ENCODE peak calls at places on chromosomes 2 and 18, in five cellular contexts. C, I, M, Y and K are unnamed samples. For H3K4me1, the result is how much of the 10 kb centered on the place peaks cover.

GRCh38 chr2:175872716-175873115 is 129.4 kb downstream of the LNPK start:
- DNase-seq in C (peak), I (no peak), M (no peak), Y (no peak), K (no peak)

GRCh38 chr2:96414161-96414713 is 78.7 kb downstream of the NCAPH start:
- DNase-seq in C (no peak), I (no peak), M (no peak), Y (no peak), K (no peak)

GRCh38 chr2:240628507-240629418 is 3.5 kb downstream of the GPR35 start:
- DNase-seq in C (no peak), I (no peak), M (peak), Y (no peak), K (no peak)

GRCh38 chr18:46622999-46623398 is 34.0 kb downstream of the LOXHD1 start:
- DNase-seq in C (peak), I (no peak), M (no peak), Y (peak), K (no peak)

GRCh38 chr2:126793885-126794613 is 104.6 kb upstream of the TEX51 start:
- DNase-seq in C (no peak), I (no peak), M (no peak), Y (no peak), K (no peak)

GRCh38 chr18:39305756-39306155 is 1740.2 kb upstream of the CELF4 start:
- DNase-seq in C (no peak), I (no peak), M (no peak), Y (no peak), K (no peak)

GRCh38 chr2:65277791-65278449 is 50.3 kb downstream of the ACTR2 start:
- DNase-seq in C (peak), I (peak), M (no peak), Y (no peak), K (no peak)

GRCh38 chr2:43305537-43305936 is 79.1 kb upstream of the ZFP36L2 start:
- DNase-seq in C (no peak), I (peak), M (peak), Y (peak), K (no peak)

GRCh38 chr2:127149384-127149783 is 42.4 kb upstream of the BIN1 start:
- DNase-seq in C (peak), I (no peak), M (no peak), Y (peak), K (peak)

GRCh38 chr2:127637236-127637630 is 8.7 kb upstream of the GPR17 start:
- DNase-seq in C (no peak), I (no peak), M (no peak), Y (no peak), K (no peak)

GRCh38 chr2:109103286-109103685 is 25.7 kb upstream of the SH3RF3 start:
- DNase-seq in C (no peak), I (no peak), M (no peak), Y (no peak), K (no peak)

GRCh38 chr2:8281950-8282857 is 399.7 kb upstream of the ID2 start:
- DNase-seq in C (no peak), I (no peak), M (no peak), Y (no peak), K (no peak)

GRCh38 chr18:3041857-3042256 is 28.9 kb upstream of the LPIN2 start:
- DNase-seq in C (no peak), I (no peak), M (no peak), Y (no peak), K (no peak)

GRCh38 chr2:192190474-192190873 is 4.3 kb downstream of the TMEFF2 start:
- DNase-seq in C (peak), I (no peak), M (no peak), Y (peak), K (no peak)

GRCh38 chr2:162072976-162073775 is 839 bp downstream of the DPP4 start:
- DNase-seq in C (peak), I (peak), M (no peak), Y (no peak), K (peak)

GRCh38 chr2:40658917-40659316 is 207.0 kb upstream of the SLC8A1 start:
- DNase-seq in C (peak), I (no peak), M (no peak), Y (peak), K (no peak)

GRCh38 chr2:222142027-222142426 is 156.8 kb downstream of the PAX3 start:
- DNase-seq in C (no peak), I (no peak), M (no peak), Y (no peak), K (no peak)

GRCh38 chr2:134694411-134694810 is 24.4 kb downstream of the TMEM163 start:
- DNase-seq in C (no peak), I (no peak), M (no peak), Y (no peak), K (no peak)

GRCh38 chr2:27703638-27704341 is 40.1 kb downstream of the SLC4A1AP start:
- DNase-seq in C (peak), I (peak), M (peak), Y (peak), K (peak)

GRCh38 chr2:187982668-187983067 is 309.0 kb upstream of the GULP1 start:
- DNase-seq in C (peak), I (peak), M (no peak), Y (peak), K (no peak)

GRCh38 chr2:8622924-8623465 is 58.9 kb upstream of the ID2 start:
- DNase-seq in C (no peak), I (no peak), M (no peak), Y (no peak), K (peak)

GRCh38 chr2:203740741-203741363 is 34.4 kb downstream of the CD28 start:
- DNase-seq in C (peak), I (no peak), M (no peak), Y (no peak), K (no peak)

GRCh38 chr2:39642054-39642742 is 23.5 kb upstream of the TMEM178A start:
- DNase-seq in C (peak), I (peak), M (no peak), Y (peak), K (peak)

GRCh38 chr2:128841803-128842202 is 523.1 kb upstream of the HS6ST1 start:
- DNase-seq in C (no peak), I (no peak), M (no peak), Y (no peak), K (no peak)

GRCh38 chr2:104434363-104434792 is 419.5 kb upstream of the POU3F3 start:
- DNase-seq in C (no peak), I (no peak), M (no peak), Y (no peak), K (no peak)

GRCh38 chr2:120596191-120596781 is 139.4 kb upstream of the GLI2 start:
- DNase-seq in C (no peak), I (no peak), M (peak), Y (peak), K (no peak)

GRCh38 chr18:48335829-48336228 is 73.4 kb downstream of the ZBTB7C start:
- DNase-seq in C (no peak), I (no peak), M (peak), Y (no peak), K (no peak)

GRCh38 chr2:165587335-165587938 is 117.9 kb downstream of the CSRNP3 start:
- DNase-seq in C (no peak), I (no peak), M (no peak), Y (no peak), K (no peak)

GRCh38 chr2:163405298-163405697 is 330.5 kb downstream of the FIGN start:
- DNase-seq in C (no peak), I (no peak), M (no peak), Y (no peak), K (no peak)

GRCh38 chr2:28606986-28607441 is 111.2 kb downstream of the PLB1 start:
- DNase-seq in C (peak), I (no peak), M (no peak), Y (no peak), K (peak)

GRCh38 chr2:147632193-147632592 is 212.6 kb upstream of the ACVR2A start:
- DNase-seq in C (no peak), I (peak), M (no peak), Y (peak), K (no peak)

GRCh38 chr18:58054041-58054733 is 10.2 kb downstream of the NEDD4L start:
- DNase-seq in C (peak), I (no peak), M (no peak), Y (peak), K (peak)

GRCh38 chr2:150718280-150718679 is 230.8 kb upstream of the RND3 start:
- DNase-seq in C (no peak), I (no peak), M (no peak), Y (no peak), K (no peak)

GRCh38 chr18:48815581-48816324 is 135.0 kb downstream of the SMAD7 start:
- DNase-seq in C (peak), I (no peak), M (peak), Y (no peak), K (no peak)

GRCh38 chr2:112001136-112001764 is 53.8 kb upstream of the TMEM87B start:
- DNase-seq in C (no peak), I (no peak), M (no peak), Y (peak), K (no peak)

GRCh38 chr2:219010162-219010756 is 17.0 kb upstream of the CRYBA2 start:
- DNase-seq in C (no peak), I (no peak), M (no peak), Y (no peak), K (no peak)

DNA sequence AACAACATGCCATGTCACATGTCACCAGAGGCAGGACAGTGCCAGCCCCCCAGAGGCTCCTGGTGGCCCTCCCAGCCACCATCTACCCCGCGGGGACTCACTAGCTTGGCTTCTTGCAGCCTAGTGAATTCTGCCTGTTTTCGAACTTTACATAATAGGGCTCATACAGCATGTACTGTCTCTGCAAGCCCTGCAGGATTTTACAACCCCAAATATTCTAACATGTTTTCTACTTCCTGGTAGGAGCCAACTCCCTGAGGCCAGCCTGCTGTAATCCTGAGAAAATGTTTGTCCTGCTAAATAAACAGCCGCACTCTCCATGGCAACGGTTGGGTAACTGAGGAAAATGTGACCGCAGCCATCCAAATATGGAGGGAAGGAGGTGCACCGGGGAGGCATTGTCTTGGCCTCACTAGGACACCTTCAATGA is 2.7 kb downstream of the PER2 start:
- DNase-seq in C (peak), I (peak), M (peak), Y (peak), K (peak)
- H3K27ac ChIP-seq in C (peak), I (peak), M (peak), Y (no peak), K (peak)

GRCh38 chr2:154587739-154588138 is 110.8 kb upstream of the KCNJ3 start:
- DNase-seq in C (no peak), I (no peak), M (no peak), Y (no peak), K (no peak)
- H3K4me1 ChIP-seq in C (under half), I (under half), M (under half), Y (under half), K (under half)

GRCh38 chr2:231642631-231643493 is 50.2 kb downstream of the TEX44 start:
- DNase-seq in C (peak), I (peak), M (peak), Y (peak), K (peak)
- H3K4me3 ChIP-seq in C (no peak), I (no peak), M (peak), Y (no peak), K (no peak)

DNA sequence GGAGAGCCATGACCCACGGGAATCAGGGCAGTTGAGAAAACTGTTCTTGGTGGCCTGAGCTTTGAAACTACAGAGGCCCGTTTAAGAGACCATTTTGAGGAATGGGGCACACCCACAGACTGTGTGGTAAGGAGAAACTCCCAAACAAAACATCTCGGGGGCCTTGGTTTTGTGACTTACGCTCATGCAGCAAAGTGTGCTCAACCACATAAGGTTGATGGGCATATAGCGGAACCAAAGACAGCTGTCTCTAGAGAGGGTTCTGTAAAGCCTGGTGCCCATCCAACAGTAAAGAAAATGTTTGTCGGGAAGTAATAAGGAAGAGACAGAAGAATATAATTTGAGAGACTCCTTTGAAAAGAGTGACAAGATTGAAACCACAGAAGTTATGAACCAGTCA is 5.4 kb downstream of the MRO start:
- DNase-seq in C (no peak), I (no peak), M (no peak), Y (no peak), K (no peak)
- H3K27ac ChIP-seq in C (no peak), I (no peak), M (no peak), Y (no peak), K (no peak)

DNA sequence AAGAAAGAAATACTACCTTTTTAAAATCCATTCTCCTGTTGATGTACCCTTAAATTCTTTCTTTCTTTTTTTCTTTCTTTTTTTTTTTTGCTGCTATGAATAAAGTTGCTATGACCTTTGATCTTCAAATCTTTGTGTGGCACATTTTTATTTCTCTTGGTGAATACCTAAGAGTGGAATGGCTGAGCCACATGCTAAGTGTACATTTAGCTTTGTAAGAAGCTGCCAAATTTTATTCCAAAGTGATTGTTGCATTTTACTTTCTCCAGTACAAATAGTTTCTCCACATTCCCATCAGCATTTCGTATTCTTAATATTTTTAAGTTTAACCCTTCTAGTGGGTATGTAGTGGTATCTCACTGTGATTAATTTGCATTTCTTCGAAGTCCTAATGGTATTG is 88.8 kb upstream of the RAB27B start:
- DNase-seq in C (peak), I (no peak), M (no peak), Y (no peak), K (no peak)
- H3K4me1 ChIP-seq in C (under half), I (under half), M (under half), Y (under half), K (under half)

DNA sequence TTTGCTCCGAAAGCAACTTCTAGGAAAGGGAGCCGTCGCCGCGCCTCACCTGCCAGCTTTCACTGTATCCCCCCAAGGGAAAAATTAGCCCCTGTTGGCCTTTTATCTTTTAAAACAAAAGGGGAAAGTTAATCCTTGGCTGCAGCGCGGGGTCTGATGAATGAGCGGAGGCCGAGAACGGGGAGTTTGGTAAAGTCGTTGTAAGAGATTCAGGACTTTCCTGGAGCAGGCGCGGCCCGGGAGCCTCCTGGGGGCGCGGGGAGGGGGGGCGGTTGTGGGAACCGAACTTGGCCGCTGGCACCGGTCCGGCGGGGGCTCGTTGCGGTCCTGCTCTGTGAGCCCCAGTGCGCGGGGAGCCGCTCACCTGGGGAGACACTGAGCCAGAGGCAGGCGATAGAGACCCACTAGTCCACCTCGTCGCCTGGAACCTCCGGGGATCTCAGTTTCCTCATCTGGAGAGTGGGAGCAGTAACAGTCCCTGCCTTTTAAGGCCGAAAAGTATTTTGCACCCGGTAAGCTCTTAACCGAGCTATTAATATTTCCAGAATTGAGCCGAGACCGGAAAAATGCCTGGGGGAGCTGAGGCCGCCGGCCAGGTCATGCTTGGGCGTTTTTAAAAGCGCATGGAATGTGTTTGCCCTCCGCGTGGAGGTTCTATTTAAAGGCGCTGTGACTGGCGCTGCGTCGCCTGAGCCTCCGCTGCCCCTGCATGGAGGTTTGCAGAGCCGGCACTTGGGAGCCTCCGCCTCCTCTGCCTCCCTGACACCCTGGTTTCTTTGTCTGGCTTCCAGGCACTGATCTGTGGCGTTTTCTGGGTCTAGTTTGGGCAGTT is 1.1 kb downstream of the EFHD1 start:
- DNase-seq in C (no peak), I (peak), M (peak), Y (no peak), K (no peak)
- H3K4me3 ChIP-seq in C (peak), I (peak), M (peak), Y (peak), K (no peak)

GRCh38 chr2:102365763-102366162 is 10.2 kb downstream of the IL18R1 start:
- DNase-seq in C (no peak), I (no peak), M (no peak), Y (no peak), K (no peak)

GRCh38 chr2:102367331-102367971 is 11.9 kb downstream of the IL18R1 start:
- DNase-seq in C (no peak), I (no peak), M (no peak), Y (no peak), K (no peak)

GRCh38 chr2:102366406-102367112 is 11.0 kb downstream of the IL18R1 start:
- DNase-seq in C (no peak), I (no peak), M (no peak), Y (no peak), K (no peak)

GRCh38 chr2:102369866-102370265 is 14.3 kb downstream of the IL18R1 start:
- DNase-seq in C (no peak), I (no peak), M (no peak), Y (no peak), K (no peak)

GRCh38 chr2:102368461-102369109 is 13.0 kb downstream of the IL18R1 start:
- DNase-seq in C (no peak), I (no peak), M (no peak), Y (no peak), K (no peak)
- H3K27ac ChIP-seq in C (no peak), I (no peak), M (no peak), Y (no peak), K (no peak)

GRCh38 chr2:207154556-207155179 is 11.1 kb downstream of the KLF7 start:
- DNase-seq in C (no peak), I (no peak), M (no peak), Y (no peak), K (no peak)

GRCh38 chr2:207150294-207150693 is 15.5 kb downstream of the KLF7 start:
- DNase-seq in C (no peak), I (no peak), M (no peak), Y (no peak), K (no peak)

GRCh38 chr2:207155516-207155915 is 10.2 kb downstream of the KLF7 start:
- DNase-seq in C (no peak), I (no peak), M (no peak), Y (no peak), K (no peak)

GRCh38 chr2:207156045-207156444 is 9.7 kb downstream of the KLF7 start:
- DNase-seq in C (no peak), I (no peak), M (no peak), Y (no peak), K (no peak)

GRCh38 chr2:207153266-207153990 is 12.3 kb downstream of the KLF7 start:
- DNase-seq in C (no peak), I (no peak), M (no peak), Y (no peak), K (no peak)
- H3K4me1 ChIP-seq in C (under half), I (half or more), M (half or more), Y (under half), K (half or more)